ENCODE peak calls at places on chromosomes 5 and 9, in five cellular contexts. V is mesenteric fat pad; R is body of pancreas; B is activated gamma-delta T cell treated with anti-CD3 and anti-CD28 coated beads, Interleukin-2, amount 50 U/mL, for 16 hours; W is activated CD4-positive, alpha-beta T cell treated with anti-CD3 and anti-CD28 coated beads, Interleukin-2, amount 50 U/mL, for 1 hour. Z is an unnamed sample.

GRCh38 chr9:71685394-71685793 is 82.9 kb downstream of the CEMIP2 start:
- DNase-seq in W (no peak), V (no peak), B (peak; percentile 30), R (no peak), Z (no peak)

GRCh38 chr9:35490910-35491465 is 1.1 kb downstream of the RUSC2 start:
- DNase-seq in B (no peak), V (no peak), W (no peak), R (no peak), Z (no peak)

GRCh38 chr5:110590187-110590586 is 136.3 kb downstream of the TMEM232 start:
- DNase-seq in B (no peak), R (no peak), V (no peak), W (no peak), Z (peak; percentile 2)

GRCh38 chr9:36991516-36992134 is 42.4 kb downstream of the PAX5 start:
- DNase-seq in V (no peak), R (no peak), B (no peak), W (peak; percentile 13), Z (peak; percentile 54)

GRCh38 chr5:158569534-158569933 is 530.2 kb downstream of the EBF1 start:
- DNase-seq in R (no peak), B (no peak), V (no peak), W (no peak), Z (no peak)

GRCh38 chr9:78958887-78959286 is 612.9 kb upstream of the TLE4 start:
- DNase-seq in V (no peak), R (no peak), W (no peak), B (no peak), Z (peak; percentile 10)

GRCh38 chr5:30749971-30750370 is 443.5 kb upstream of the CDH6 start:
- DNase-seq in B (no peak), V (no peak), R (no peak), W (no peak), Z (no peak)

GRCh38 chr5:147901555-147901954 is 4.8 kb downstream of the C5orf46 start:
- DNase-seq in W (no peak), R (no peak), B (no peak), V (no peak), Z (no peak)